ENCODE peak calls at places on chromosomes 13 and 19, in six cellular contexts. W is adrenal gland, A is body of pancreas, X is endothelial cell, I is activated B cell treated with CpG ODN at 0.5 μM for 24 hours, E is osteocyte. V is an unnamed sample.

GRCh38 chr19:13844130-13844631 is 32.8 kb upstream of the NANOS3 start:
- DNase-seq in A (no peak), I (no peak), W (no peak), E (no peak), X (no peak), V (no peak)

GRCh38 chr19:48661746-48662145 is 11.1 kb downstream of the NTN5 start:
- DNase-seq in E (no peak), A (no peak), I (no peak), X (no peak), W (no peak), V (no peak)

GRCh38 chr13:35888327-35888940 is 242.7 kb downstream of the DCLK1 start:
- DNase-seq in I (no peak), A (no peak), X (no peak), E (no peak), W (no peak), V (no peak)

GRCh38 chr19:33677745-33678426 is 56.1 kb downstream of the CHST8 start:
- DNase-seq in A (no peak), W (no peak), E (no peak), X (peak; percentile 19), I (no peak), V (no peak)

GRCh38 chr13:99959538-99960230 is 11.9 kb downstream of the ZIC5 start:
- DNase-seq in X (peak; percentile 37), A (no peak), E (no peak), I (no peak), W (no peak), V (no peak)

GRCh38 chr19:46000497-46001246 is 5.4 kb downstream of the CCDC61 start:
- DNase-seq in W (no peak), X (peak; percentile 44), I (peak; percentile 29), A (peak; percentile 71), E (no peak), V (peak; percentile 85)

GRCh38 chr19:5627395-5627904 is 4.6 kb downstream of the SAFB start:
- DNase-seq in E (no peak), W (peak; percentile 60), I (peak; percentile 31), X (no peak), A (peak; percentile 37), V (peak; percentile 66)

GRCh38 chr19:33299061-33299665 is 3.2 kb downstream of the CEBPA start:
- DNase-seq in I (no peak), W (no peak), A (no peak), E (no peak), X (no peak), V (no peak)

GRCh38 chr13:49214917-49215376 is 5.2 kb upstream of the MLNR start:
- DNase-seq in I (no peak), W (peak; percentile 51), A (peak; percentile 39), E (no peak), X (no peak), V (peak; percentile 39)
- TF ChIP-seq CTCF in I (no peak), W (no peak), A (no peak), E (no peak), X (no peak), V (peak; percentile 11)

DNA sequence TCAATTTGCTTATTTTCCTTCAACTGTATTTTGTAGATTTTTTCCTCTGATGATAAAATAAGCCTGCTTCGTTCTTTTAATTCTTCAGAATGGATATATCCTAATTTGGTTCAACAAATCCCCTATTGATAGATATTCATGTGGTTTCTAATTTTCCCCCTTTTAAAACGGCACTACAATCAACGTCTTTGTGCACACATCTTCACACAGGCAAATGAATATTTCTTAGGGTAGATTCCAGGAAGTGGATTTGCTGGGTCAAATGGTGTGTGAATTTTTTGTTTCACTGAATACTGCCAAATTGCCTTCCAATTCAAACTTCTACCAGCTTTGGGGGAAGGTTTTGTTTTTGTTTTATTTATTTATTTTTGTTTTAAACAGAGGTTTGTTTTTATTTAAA is 287.3 kb downstream of the FOXO1 start:
- DNase-seq in A (no peak), E (no peak), W (no peak), I (no peak), X (no peak), V (no peak)
- TF ChIP-seq CTCF in A (no peak), E (no peak), W (no peak), I (no peak), X (no peak), V (no peak)

GRCh38 chr19:7915250-7916136 is 863 bp downstream of the TGFBR3L start:
- DNase-seq in X (no peak), E (no peak), A (no peak), W (no peak), I (no peak), V (no peak)

GRCh38 chr19:7916137-7916907 is 1.7 kb downstream of the TGFBR3L start:
- DNase-seq in A (no peak), X (no peak), I (peak; percentile 49), E (no peak), W (no peak), V (no peak)

GRCh38 chr19:7918615-7919421 is 1.3 kb upstream of the SNAPC2 start:
- DNase-seq in E (no peak), X (no peak), I (no peak), W (no peak), A (no peak), V (no peak)

GRCh38 chr19:7916908-7917291 is 2.3 kb downstream of the TGFBR3L start:
- DNase-seq in W (no peak), A (no peak), E (no peak), I (no peak), X (no peak), V (no peak)

GRCh38 chr19:7917292-7918061 is 2.7 kb upstream of the SNAPC2 start:
- DNase-seq in E (no peak), I (peak; percentile 55), W (no peak), X (peak; percentile 77), A (peak; percentile 65), V (peak; percentile 58)
- TF ChIP-seq CTCF in E (peak; percentile 61), I (no peak), W (peak; percentile 20), X (no peak), A (no peak), V (peak; percentile 47)

GRCh38 chr13:27283906-27284523 is 13.4 kb downstream of the RASL11A start:
- DNase-seq in W (peak; percentile 49), E (no peak), A (peak; percentile 58), I (no peak), X (no peak), V (no peak)

GRCh38 chr13:27280841-27281240 is 10.2 kb downstream of the RASL11A start:
- DNase-seq in A (no peak), X (no peak), I (no peak), E (no peak), W (no peak), V (no peak)

GRCh38 chr13:27280009-27280646 is 9.5 kb downstream of the RASL11A start:
- DNase-seq in W (no peak), E (no peak), A (no peak), I (no peak), X (no peak), V (no peak)

GRCh38 chr13:27279506-27279905 is 8.9 kb downstream of the RASL11A start:
- DNase-seq in I (no peak), A (no peak), E (peak; percentile 53), X (no peak), W (no peak), V (no peak)

DNA sequence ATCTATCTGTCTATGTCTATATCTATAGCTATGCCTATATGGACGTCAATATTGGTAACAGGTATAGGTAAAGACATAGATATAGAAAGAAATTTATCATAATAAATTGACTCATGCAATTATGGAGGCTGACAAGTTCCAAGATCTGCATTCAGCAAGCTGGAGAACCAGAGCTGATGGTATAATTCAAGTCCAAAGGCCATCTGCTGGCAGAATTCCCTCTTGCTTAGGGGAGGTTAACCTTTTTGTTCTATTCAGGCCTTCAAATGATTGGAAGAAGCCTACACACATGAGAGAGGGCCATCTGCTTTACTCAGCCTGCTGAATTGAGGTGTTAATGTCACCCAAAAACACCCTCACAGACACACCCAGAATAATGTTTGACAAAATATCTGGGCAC is 10.8 kb downstream of the RASL11A start:
- DNase-seq in I (no peak), E (no peak), X (no peak), A (no peak), W (no peak), V (no peak)
- TF ChIP-seq CTCF in I (no peak), E (no peak), X (no peak), A (no peak), W (no peak), V (no peak)

GRCh38 chr13:24491853-24492252 is 20.7 kb downstream of the PARP4 start:
- DNase-seq in A (no peak), I (no peak), E (no peak), X (no peak), W (peak; percentile 20), V (no peak)
- TF ChIP-seq CTCF in A (no peak), I (no peak), E (no peak), X (no peak), W (no peak), V (no peak)

GRCh38 chr13:109496216-109496615 is 290.2 kb downstream of the IRS2 start:
- DNase-seq in A (no peak), I (no peak), X (no peak), W (no peak), E (no peak), V (no peak)

GRCh38 chr13:109494955-109495354 is 291.4 kb downstream of the IRS2 start:
- DNase-seq in I (no peak), X (no peak), A (no peak), E (no peak), W (no peak), V (no peak)

GRCh38 chr13:109497917-109498316 is 288.5 kb downstream of the IRS2 start:
- DNase-seq in A (no peak), E (no peak), I (no peak), W (no peak), X (no peak), V (no peak)

DNA sequence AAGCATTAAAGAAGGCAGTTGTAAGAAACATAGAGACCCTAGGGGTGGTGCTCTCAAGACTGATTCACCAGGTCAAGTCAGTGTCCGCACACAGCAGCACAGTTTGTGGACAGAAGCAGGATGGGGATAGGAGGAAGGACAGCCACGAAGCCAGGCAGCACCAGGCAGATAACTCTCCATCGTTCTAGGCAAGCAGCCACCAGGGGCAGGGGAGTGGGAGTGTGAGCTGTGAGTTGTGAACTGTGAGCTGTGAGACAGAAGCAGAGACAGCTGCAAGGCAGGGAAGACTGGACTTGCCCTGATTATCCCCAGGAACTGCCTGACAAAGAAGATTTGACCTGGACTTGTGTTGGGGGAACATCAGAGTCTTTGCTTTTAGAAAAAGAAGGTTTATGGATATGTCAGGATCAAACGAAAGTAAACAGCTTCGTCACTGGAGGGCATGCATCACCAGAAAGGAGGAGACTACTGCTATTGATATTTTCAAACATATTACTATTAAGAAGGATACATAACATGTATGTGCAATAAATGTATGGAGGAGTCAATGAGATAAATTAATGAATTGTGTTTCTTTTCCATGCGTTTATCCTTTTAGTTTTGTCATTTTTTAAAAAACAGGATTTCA is 286.1 kb downstream of the IRS2 start:
- DNase-seq in I (no peak), X (peak; percentile 37), W (peak; percentile 32), E (no peak), A (no peak), V (no peak)
- TF ChIP-seq CTCF in I (no peak), X (no peak), W (no peak), E (no peak), A (no peak), V (no peak)